ENCODE peak calls at places on chromosome 9, in ten cellular contexts. One of them, this sample, is unnamed.
A peak's percentile ranks its signal among the peaks of the same experiment; 100 is the strongest.

GRCh38 chr9:90556897-90557296 is 85.7 kb downstream of the DIRAS2 start:
- DNase-seq in H1: no peak
- DNase-seq in sigmoid colon: no peak
- DNase-seq in SK-N-SH: no peak
- DNase-seq in upper lobe of left lung: no peak
- DNase-seq in A549: no peak
- DNase-seq in transverse colon: no peak
- DNase-seq in ovary: no peak
- DNase-seq in stomach: no peak
- DNase-seq in tibial nerve: no peak
- DNase-seq in this sample: no peak

GRCh38 chr9:110880123-110880522 is 158.1 kb downstream of the LPAR1 start:
- DNase-seq in ovary: no peak
- DNase-seq in tibial nerve: no peak
- DNase-seq in stomach: no peak
- DNase-seq in H1: no peak
- DNase-seq in upper lobe of left lung: no peak
- DNase-seq in transverse colon: no peak
- DNase-seq in sigmoid colon: no peak
- DNase-seq in SK-N-SH: no peak
- DNase-seq in A549: no peak
- DNase-seq in this sample: no peak

GRCh38 chr9:88672874-88673695 is 138.1 kb downstream of the NXNL2 start:
- DNase-seq in stomach: no peak
- DNase-seq in transverse colon: no peak
- DNase-seq in upper lobe of left lung: no peak
- DNase-seq in sigmoid colon: no peak
- DNase-seq in A549: peak; percentile 33
- DNase-seq in tibial nerve: no peak
- DNase-seq in ovary: no peak
- DNase-seq in SK-N-SH: peak; percentile 33
- DNase-seq in H1: no peak
- DNase-seq in this sample: no peak

GRCh38 chr9:126218726-126219125 is 107.9 kb upstream of the MVB12B start:
- DNase-seq in tibial nerve: no peak
- DNase-seq in stomach: no peak
- DNase-seq in SK-N-SH: no peak
- DNase-seq in A549: no peak
- DNase-seq in H1: no peak
- DNase-seq in ovary: no peak
- DNase-seq in transverse colon: no peak
- DNase-seq in sigmoid colon: no peak
- DNase-seq in upper lobe of left lung: no peak
- DNase-seq in this sample: no peak

GRCh38 chr9:125997510-125997823 is 250.3 kb downstream of the PBX3 start:
- DNase-seq in tibial nerve: no peak
- DNase-seq in A549: no peak
- DNase-seq in stomach: no peak
- DNase-seq in ovary: no peak
- DNase-seq in SK-N-SH: no peak
- DNase-seq in H1: no peak
- DNase-seq in upper lobe of left lung: peak; percentile 76
- DNase-seq in transverse colon: no peak
- DNase-seq in sigmoid colon: peak; percentile 38
- DNase-seq in this sample: peak; percentile 46

GRCh38 chr9:73079326-73079725 is 72.3 kb upstream of the ANXA1 start:
- DNase-seq in transverse colon: no peak
- DNase-seq in SK-N-SH: no peak
- DNase-seq in ovary: no peak
- DNase-seq in A549: peak; percentile 91
- DNase-seq in sigmoid colon: no peak
- DNase-seq in stomach: no peak
- DNase-seq in H1: no peak
- DNase-seq in tibial nerve: no peak
- DNase-seq in upper lobe of left lung: no peak
- DNase-seq in this sample: no peak

GRCh38 chr9:69109152-69109551 is 64.9 kb upstream of the TJP2 start:
- DNase-seq in transverse colon: no peak
- DNase-seq in stomach: no peak
- DNase-seq in A549: no peak
- DNase-seq in sigmoid colon: no peak
- DNase-seq in upper lobe of left lung: no peak
- DNase-seq in SK-N-SH: no peak
- DNase-seq in tibial nerve: no peak
- DNase-seq in ovary: no peak
- DNase-seq in H1: no peak
- DNase-seq in this sample: no peak

GRCh38 chr9:95094002-95094401 is 223.5 kb downstream of the FANCC start:
- DNase-seq in stomach: no peak
- DNase-seq in upper lobe of left lung: no peak
- DNase-seq in H1: no peak
- DNase-seq in sigmoid colon: no peak
- DNase-seq in SK-N-SH: no peak
- DNase-seq in tibial nerve: no peak
- DNase-seq in transverse colon: no peak
- DNase-seq in ovary: no peak
- DNase-seq in A549: no peak
- DNase-seq in this sample: no peak

GRCh38 chr9:89916001-89916635 is 311.3 kb downstream of the GADD45G start:
- DNase-seq in stomach: no peak
- DNase-seq in ovary: no peak
- DNase-seq in A549: no peak
- DNase-seq in SK-N-SH: no peak
- DNase-seq in H1: no peak
- DNase-seq in transverse colon: no peak
- DNase-seq in upper lobe of left lung: no peak
- DNase-seq in tibial nerve: no peak
- DNase-seq in sigmoid colon: no peak
- DNase-seq in this sample: no peak

GRCh38 chr9:74285075-74285474 is 212.1 kb upstream of the RORB start:
- DNase-seq in stomach: no peak
- DNase-seq in H1: no peak
- DNase-seq in SK-N-SH: no peak
- DNase-seq in A549: peak; percentile 19
- DNase-seq in tibial nerve: no peak
- DNase-seq in transverse colon: no peak
- DNase-seq in sigmoid colon: no peak
- DNase-seq in upper lobe of left lung: no peak
- DNase-seq in ovary: no peak
- DNase-seq in this sample: no peak

GRCh38 chr9:81499021-81499454 is 190.3 kb downstream of the TLE1 start:
- DNase-seq in ovary: no peak
- DNase-seq in upper lobe of left lung: no peak
- DNase-seq in SK-N-SH: no peak
- DNase-seq in tibial nerve: no peak
- DNase-seq in H1: no peak
- DNase-seq in sigmoid colon: peak; percentile 75
- DNase-seq in A549: no peak
- DNase-seq in stomach: no peak
- DNase-seq in transverse colon: no peak
- DNase-seq in this sample: no peak

GRCh38 chr9:109115931-109116541 is 3.7 kb downstream of the TMEM245 start:
- DNase-seq in H1: no peak
- DNase-seq in sigmoid colon: peak; percentile 76
- DNase-seq in A549: no peak
- DNase-seq in stomach: peak; percentile 72
- DNase-seq in tibial nerve: no peak
- DNase-seq in transverse colon: no peak
- DNase-seq in upper lobe of left lung: no peak
- DNase-seq in SK-N-SH: no peak
- DNase-seq in ovary: peak; percentile 62
- DNase-seq in this sample: no peak

GRCh38 chr9:137318976-137319375 is 16.9 kb upstream of the NRARP start:
- DNase-seq in stomach: peak; percentile 25
- DNase-seq in sigmoid colon: peak; percentile 61
- DNase-seq in H1: no peak
- DNase-seq in A549: peak; percentile 44
- DNase-seq in ovary: peak; percentile 23
- DNase-seq in transverse colon: no peak
- DNase-seq in tibial nerve: no peak
- DNase-seq in upper lobe of left lung: peak; percentile 72
- DNase-seq in SK-N-SH: peak; percentile 62
- DNase-seq in this sample: peak; percentile 77

GRCh38 chr9:27353405-27354229 is 56.7 kb upstream of the EQTN start:
- DNase-seq in ovary: no peak
- DNase-seq in tibial nerve: no peak
- DNase-seq in A549: no peak
- DNase-seq in H1: no peak
- DNase-seq in sigmoid colon: no peak
- DNase-seq in upper lobe of left lung: no peak
- DNase-seq in stomach: no peak
- DNase-seq in transverse colon: no peak
- DNase-seq in SK-N-SH: peak; percentile 64
- DNase-seq in this sample: no peak

GRCh38 chr9:19241728-19242127 is 11.2 kb downstream of the DENND4C start:
- DNase-seq in stomach: no peak
- DNase-seq in A549: no peak
- DNase-seq in transverse colon: no peak
- DNase-seq in tibial nerve: no peak
- DNase-seq in upper lobe of left lung: no peak
- DNase-seq in sigmoid colon: no peak
- DNase-seq in SK-N-SH: no peak
- DNase-seq in H1: no peak
- DNase-seq in ovary: no peak
- DNase-seq in this sample: no peak

GRCh38 chr9:123131258-123131657 is 97.8 kb downstream of the GPR21 start:
- DNase-seq in sigmoid colon: no peak
- DNase-seq in H1: no peak
- DNase-seq in tibial nerve: no peak
- DNase-seq in A549: no peak
- DNase-seq in SK-N-SH: no peak
- DNase-seq in upper lobe of left lung: no peak
- DNase-seq in stomach: no peak
- DNase-seq in ovary: no peak
- DNase-seq in transverse colon: no peak
- DNase-seq in this sample: no peak

GRCh38 chr9:128104171-128104618 is 23.3 kb downstream of the PTGES2 start:
- DNase-seq in ovary: peak; percentile 77
- DNase-seq in upper lobe of left lung: no peak
- DNase-seq in tibial nerve: no peak
- DNase-seq in stomach: peak; percentile 87
- DNase-seq in A549: no peak
- DNase-seq in SK-N-SH: no peak
- DNase-seq in sigmoid colon: no peak
- DNase-seq in transverse colon: peak; percentile 73
- DNase-seq in H1: no peak
- DNase-seq in this sample: no peak

GRCh38 chr9:92749071-92749933 is 15.3 kb downstream of the BICD2 start:
- DNase-seq in stomach: no peak
- DNase-seq in transverse colon: no peak
- DNase-seq in tibial nerve: no peak
- DNase-seq in ovary: no peak
- DNase-seq in upper lobe of left lung: no peak
- DNase-seq in A549: no peak
- DNase-seq in sigmoid colon: no peak
- DNase-seq in H1: no peak
- DNase-seq in SK-N-SH: peak; percentile 63
- DNase-seq in this sample: peak; percentile 62

DNA sequence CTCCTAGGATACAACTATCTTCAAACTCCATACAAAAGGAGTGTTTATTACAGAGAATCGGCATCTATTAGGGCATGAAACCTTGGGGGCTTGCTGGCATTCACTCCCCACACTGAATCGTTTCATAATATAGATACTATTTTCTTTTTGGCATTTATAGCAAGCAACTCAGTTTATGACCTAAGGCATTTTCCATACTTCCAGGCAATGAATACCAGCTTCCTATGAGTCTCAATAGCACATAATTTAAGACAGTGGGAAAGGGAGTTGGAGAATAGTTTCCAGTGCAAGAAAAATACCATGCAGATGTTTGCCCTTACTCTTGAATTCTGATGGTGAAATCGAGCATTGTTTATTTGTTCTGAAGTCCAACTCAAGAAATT is 175.8 kb upstream of the KLF9 start:
- DNase-seq in sigmoid colon: no peak
- DNase-seq in transverse colon: no peak
- DNase-seq in upper lobe of left lung: no peak
- DNase-seq in tibial nerve: no peak
- DNase-seq in stomach: no peak
- DNase-seq in A549: no peak
- DNase-seq in SK-N-SH: no peak
- DNase-seq in H1: no peak
- DNase-seq in ovary: no peak
- DNase-seq in this sample: no peak
- TF ChIP-seq CTCF in sigmoid colon: no peak
- TF ChIP-seq CTCF in transverse colon: no peak
- TF ChIP-seq CTCF in upper lobe of left lung: no peak
- TF ChIP-seq CTCF in tibial nerve: no peak
- TF ChIP-seq CTCF in stomach: no peak
- TF ChIP-seq CTCF in A549: no peak
- TF ChIP-seq CTCF in SK-N-SH: no peak
- TF ChIP-seq CTCF in H1: no peak
- TF ChIP-seq CTCF in ovary: no peak
- TF ChIP-seq CTCF in this sample: no peak

GRCh38 chr9:105449081-105449480 is 1.2 kb downstream of the FSD1L start:
- DNase-seq in SK-N-SH: no peak
- DNase-seq in sigmoid colon: no peak
- DNase-seq in transverse colon: no peak
- DNase-seq in ovary: no peak
- DNase-seq in stomach: no peak
- DNase-seq in H1: no peak
- DNase-seq in upper lobe of left lung: no peak
- DNase-seq in tibial nerve: no peak
- DNase-seq in A549: no peak
- DNase-seq in this sample: no peak
- TF ChIP-seq EP300 in SK-N-SH: no peak
- TF ChIP-seq EP300 in sigmoid colon: no peak
- TF ChIP-seq EP300 in transverse colon: no peak
- TF ChIP-seq EP300 in ovary: no peak
- TF ChIP-seq EP300 in stomach: no peak
- TF ChIP-seq EP300 in H1: no peak
- TF ChIP-seq EP300 in upper lobe of left lung: no peak
- TF ChIP-seq EP300 in tibial nerve: no peak
- TF ChIP-seq EP300 in A549: no peak
- TF ChIP-seq EP300 in this sample: no peak

DNA sequence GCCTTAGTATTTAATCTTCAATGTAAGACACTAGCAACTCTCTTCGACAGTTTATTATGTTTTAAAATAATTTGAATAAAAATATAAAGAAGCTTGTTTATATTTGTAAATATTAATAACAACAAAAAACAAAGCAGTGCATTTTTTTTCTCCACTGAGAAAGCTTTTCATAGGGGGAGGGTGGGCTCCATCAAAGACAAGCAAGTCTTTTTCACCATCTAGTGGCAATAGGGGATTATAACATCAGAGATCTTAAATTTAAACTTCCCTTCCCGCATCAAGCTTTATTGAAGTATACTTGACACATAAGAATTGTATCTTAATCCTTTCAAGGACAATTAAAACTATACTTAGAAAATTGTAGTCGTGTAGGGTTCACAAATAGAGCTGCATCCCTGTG is 9.3 kb upstream of the OR13F1 start:
- DNase-seq in transverse colon: no peak
- DNase-seq in tibial nerve: no peak
- DNase-seq in stomach: no peak
- DNase-seq in ovary: no peak
- DNase-seq in sigmoid colon: no peak
- DNase-seq in upper lobe of left lung: no peak
- DNase-seq in SK-N-SH: peak; percentile 22
- DNase-seq in A549: peak; percentile 18
- DNase-seq in H1: no peak
- DNase-seq in this sample: no peak
- TF ChIP-seq CTCF in transverse colon: no peak
- TF ChIP-seq CTCF in tibial nerve: no peak
- TF ChIP-seq CTCF in stomach: no peak
- TF ChIP-seq CTCF in ovary: no peak
- TF ChIP-seq CTCF in sigmoid colon: no peak
- TF ChIP-seq CTCF in upper lobe of left lung: no peak
- TF ChIP-seq CTCF in SK-N-SH: peak; percentile 52
- TF ChIP-seq CTCF in A549: peak; percentile 30
- TF ChIP-seq CTCF in H1: no peak
- TF ChIP-seq CTCF in this sample: no peak

GRCh38 chr9:21286654-21287053 is 18.5 kb downstream of the IFNA5 start:
- DNase-seq in tibial nerve: no peak
- DNase-seq in H1: no peak
- DNase-seq in upper lobe of left lung: no peak
- DNase-seq in sigmoid colon: no peak
- DNase-seq in ovary: no peak
- DNase-seq in stomach: no peak
- DNase-seq in transverse colon: no peak
- DNase-seq in A549: no peak
- DNase-seq in SK-N-SH: no peak
- DNase-seq in this sample: no peak
- TF ChIP-seq EP300 in tibial nerve: no peak
- TF ChIP-seq EP300 in H1: no peak
- TF ChIP-seq EP300 in upper lobe of left lung: no peak
- TF ChIP-seq EP300 in sigmoid colon: no peak
- TF ChIP-seq EP300 in ovary: no peak
- TF ChIP-seq EP300 in stomach: no peak
- TF ChIP-seq EP300 in transverse colon: no peak
- TF ChIP-seq EP300 in A549: no peak
- TF ChIP-seq EP300 in SK-N-SH: no peak
- TF ChIP-seq EP300 in this sample: no peak

This sample was measured in suprapubic skin.